ENCODE peak calls at places on chromosomes 4 and X, in nine cellular contexts. Q, L, G, O, T, U, N, Z and X are unnamed samples.

GRCh38 chr4:148808416-148808815 is 366.2 kb upstream of the NR3C2 start:
- DNase-seq in U (no peak), Z (no peak), Q (no peak), O (no peak), T (no peak), N (no peak), G (no peak), L (no peak), X (no peak)

GRCh38 chrX:130726661-130727060 is 176.3 kb downstream of the ENOX2 start:
- DNase-seq in Z (no peak), O (no peak), G (no peak), Q (no peak), N (no peak), T (no peak), U (peak; percentile 60), L (peak; percentile 82), X (peak; percentile 65)

GRCh38 chr4:14178421-14178820 is 550.9 kb upstream of the BOD1L1 start:
- DNase-seq in Q (no peak), Z (no peak), G (no peak), N (no peak), T (no peak), L (peak; percentile 61), U (no peak), O (no peak), X (peak; percentile 68)

GRCh38 chrX:16476009-16476408 is 173.9 kb upstream of the S100G start:
- DNase-seq in O (no peak), N (no peak), T (no peak), G (no peak), U (no peak), Q (no peak), L (no peak), Z (no peak), X (no peak)

GRCh38 chrX:118976599-118977340 is 2.4 kb downstream of the LONRF3 start:
- DNase-seq in G (peak; percentile 89), Z (peak; percentile 80), L (no peak), Q (peak; percentile 6), N (no peak), O (no peak), T (peak; percentile 68), U (peak; percentile 85), X (peak; percentile 17)

GRCh38 chrX:17859609-17860178 is 1.4 kb downstream of the RAI2 start:
- DNase-seq in Q (peak; percentile 8), L (no peak), T (no peak), N (no peak), G (peak; percentile 46), U (peak; percentile 66), Z (no peak), O (no peak), X (no peak)

GRCh38 chrX:101252634-101253033 is 33.0 kb downstream of the DRP2 start:
- DNase-seq in G (no peak), O (no peak), Z (no peak), T (no peak), N (no peak), U (no peak), L (peak; percentile 69), Q (no peak), X (peak; percentile 11)

GRCh38 chr4:186669159-186669720 is 54.4 kb downstream of the FAT1 start:
- DNase-seq in U (no peak), O (no peak), T (no peak), N (peak; percentile 51), G (no peak), L (peak; percentile 72), Z (peak; percentile 74), Q (peak; percentile 50), X (peak; percentile 61)

GRCh38 chrX:115226929-115227328 is 7.0 kb downstream of the LRCH2 start:
- DNase-seq in T (no peak), L (peak; percentile 27), Q (no peak), U (no peak), Z (no peak), O (peak; percentile 34), G (no peak), N (peak; percentile 40), X (peak; percentile 36)

GRCh38 chr4:152301381-152301780 is 234.5 kb downstream of the FBXW7 start:
- DNase-seq in O (no peak), G (no peak), N (no peak), L (no peak), Q (no peak), U (no peak), Z (no peak), T (no peak), X (no peak)

GRCh38 chr4:45629717-45630116 is 494.1 kb downstream of the GABRG1 start:
- DNase-seq in G (no peak), O (no peak), Z (no peak), T (no peak), Q (no peak), U (no peak), N (no peak), L (no peak), X (no peak)

GRCh38 chr4:80220711-80221110 is 23.4 kb downstream of the PRDM8 start:
- DNase-seq in L (no peak), Z (no peak), N (no peak), T (no peak), G (no peak), O (no peak), U (no peak), Q (no peak), X (no peak)

GRCh38 chr4:80215449-80216052 is 18.2 kb downstream of the PRDM8 start:
- DNase-seq in L (peak; percentile 58), N (peak; percentile 30), U (no peak), Q (no peak), Z (no peak), G (no peak), O (no peak), T (no peak), X (peak; percentile 38)

GRCh38 chr4:80216100-80216761 is 18.9 kb downstream of the PRDM8 start:
- DNase-seq in T (no peak), N (no peak), Z (no peak), Q (no peak), L (no peak), G (no peak), U (no peak), O (no peak), X (no peak)

GRCh38 chr4:80221161-80221560 is 23.9 kb downstream of the PRDM8 start:
- DNase-seq in N (no peak), U (no peak), L (peak; percentile 65), Z (no peak), Q (no peak), T (no peak), G (no peak), O (no peak), X (peak; percentile 30)

GRCh38 chr4:80219301-80220025 is 22.2 kb downstream of the PRDM8 start:
- DNase-seq in N (peak; percentile 69), U (no peak), Z (no peak), O (no peak), L (peak; percentile 26), Q (no peak), T (no peak), G (no peak), X (no peak)
- H3K4me3 ChIP-seq in N (no peak overlapping the region), U (no peak overlapping the region), Z (no peak overlapping the region), O (no peak overlapping the region), L (no peak overlapping the region), Q (no peak overlapping the region), T (no peak overlapping the region), G (no peak overlapping the region), X (no peak overlapping the region)

GRCh38 chrX:88424541-88424940 is 322.5 kb upstream of the CPXCR1 start:
- DNase-seq in Z (no peak), Q (no peak), L (no peak), U (no peak), G (no peak), O (no peak), N (no peak), T (no peak), X (no peak)

GRCh38 chrX:88424071-88424470 is 323.0 kb upstream of the CPXCR1 start:
- DNase-seq in Z (no peak), O (no peak), L (no peak), T (no peak), Q (no peak), U (no peak), N (no peak), G (no peak), X (no peak)

GRCh38 chrX:88425739-88426138 is 321.3 kb upstream of the CPXCR1 start:
- DNase-seq in Q (no peak), L (peak; percentile 0), O (no peak), U (no peak), N (peak; percentile 3), T (no peak), Z (no peak), G (no peak), X (no peak)
- TF ChIP-seq CTCF in Q (no peak), L (no peak), O (no peak), U (no peak), N (no peak), T (no peak), Z (no peak), G (no peak), X (no peak)

GRCh38 chrX:10356979-10357378 is 200.2 kb downstream of the CLCN4 start:
- DNase-seq in G (no peak), T (no peak), Q (no peak), U (no peak), Z (no peak), L (peak; percentile 68), O (no peak), N (no peak), X (peak; percentile 49)

GRCh38 chrX:10350221-10350620 is 193.4 kb downstream of the CLCN4 start:
- DNase-seq in Z (no peak), G (no peak), L (no peak), Q (no peak), T (no peak), O (no peak), U (no peak), N (no peak), X (no peak)

GRCh38 chrX:10352536-10352935 is 195.8 kb downstream of the CLCN4 start:
- DNase-seq in O (no peak), G (no peak), Q (no peak), L (peak; percentile 12), N (no peak), Z (no peak), T (no peak), U (no peak), X (no peak)

GRCh38 chrX:10350991-10351390 is 194.2 kb downstream of the CLCN4 start:
- DNase-seq in G (no peak), Z (no peak), Q (no peak), T (no peak), N (no peak), L (peak; percentile 85), O (no peak), U (no peak), X (peak; percentile 55)
- H3K4me3 ChIP-seq in G (no peak overlapping the region), Z (no peak overlapping the region), Q (no peak overlapping the region), T (no peak overlapping the region), N (no peak overlapping the region), L (no peak overlapping the region), O (no peak overlapping the region), U (no peak overlapping the region), X (no peak overlapping the region)

GRCh38 chrX:13398839-13399238 is 79.0 kb upstream of the ATXN3L start:
- DNase-seq in U (no peak), L (no peak), O (no peak), N (no peak), G (no peak), Z (no peak), Q (no peak), T (no peak), X (no peak)

GRCh38 chrX:13398073-13398823 is 78.4 kb upstream of the ATXN3L start:
- DNase-seq in O (peak; percentile 89), L (peak; percentile 99), G (no peak), Z (peak; percentile 67), T (peak; percentile 66), U (no peak), N (no peak), Q (no peak), X (peak; percentile 96)

GRCh38 chrX:13401724-13402123 is 81.9 kb upstream of the ATXN3L start:
- DNase-seq in T (no peak), L (no peak), Z (no peak), Q (no peak), N (no peak), U (no peak), G (no peak), O (no peak), X (no peak)

GRCh38 chrX:13396887-13397286 is 77.0 kb upstream of the ATXN3L start:
- DNase-seq in O (no peak), U (no peak), N (no peak), G (no peak), T (no peak), Q (no peak), L (peak; percentile 74), Z (no peak), X (peak; percentile 14)
- TF ChIP-seq CTCF in O (no peak), U (no peak), N (no peak), G (no peak), T (no peak), Q (no peak), L (peak; percentile 1), Z (no peak), X (no peak)